ENCODE peak calls at places on chromosome 17, in five cellular contexts. One of them, this sample, is unnamed.

GRCh38 chr17:5128905-5129535 is 13.2 kb downstream of the USP6 start:
- DNase-seq in AG10803: no peak
- DNase-seq in lower leg skin: no peak
- DNase-seq in cardiac fibroblast: no peak
- DNase-seq in BJ: no peak
- DNase-seq in this sample: no peak

GRCh38 chr17:80479246-80479566 is 2.8 kb upstream of the NPTX1 start:
- DNase-seq in lower leg skin: no peak
- DNase-seq in BJ: no peak
- DNase-seq in AG10803: no peak
- DNase-seq in cardiac fibroblast: no peak
- DNase-seq in this sample: no peak

GRCh38 chr17:59547131-59547915 is 18.1 kb upstream of the DHX40 start:
- DNase-seq in lower leg skin: no peak
- DNase-seq in AG10803: no peak
- DNase-seq in BJ: no peak
- DNase-seq in cardiac fibroblast: peak; percentile 18
- DNase-seq in this sample: no peak

GRCh38 chr17:75815399-75815798 is 28.8 kb downstream of the UNC13D start:
- DNase-seq in AG10803: no peak
- DNase-seq in cardiac fibroblast: no peak
- DNase-seq in BJ: no peak
- DNase-seq in lower leg skin: no peak
- DNase-seq in this sample: no peak

GRCh38 chr17:82399601-82400101 is 18.5 kb upstream of the HEXD start:
- DNase-seq in BJ: no peak
- DNase-seq in lower leg skin: no peak
- DNase-seq in cardiac fibroblast: no peak
- DNase-seq in AG10803: peak; percentile 19
- DNase-seq in this sample: no peak

GRCh38 chr17:8728991-8729390 is 15.6 kb downstream of the CCDC42 start:
- DNase-seq in cardiac fibroblast: no peak
- DNase-seq in lower leg skin: no peak
- DNase-seq in BJ: no peak
- DNase-seq in AG10803: no peak
- DNase-seq in this sample: no peak

GRCh38 chr17:56786989-56787482 is 46.7 kb downstream of the C17orf67 start:
- DNase-seq in cardiac fibroblast: peak; percentile 74
- DNase-seq in lower leg skin: peak; percentile 63
- DNase-seq in AG10803: peak; percentile 96
- DNase-seq in BJ: peak; percentile 94
- DNase-seq in this sample: peak; percentile 95

GRCh38 chr17:19958023-19958422 is 19.6 kb downstream of the AKAP10 start:
- DNase-seq in lower leg skin: no peak
- DNase-seq in BJ: peak; percentile 86
- DNase-seq in AG10803: peak; percentile 93
- DNase-seq in cardiac fibroblast: peak; percentile 82
- DNase-seq in this sample: peak; percentile 96

GRCh38 chr17:46772013-46772878 is 46.2 kb downstream of the WNT3 start:
- DNase-seq in AG10803: peak; percentile 21
- DNase-seq in cardiac fibroblast: no peak
- DNase-seq in BJ: no peak
- DNase-seq in lower leg skin: no peak
- DNase-seq in this sample: no peak

GRCh38 chr17:78272914-78273258 is 41.5 kb downstream of the TMEM235 start:
- DNase-seq in BJ: no peak
- DNase-seq in lower leg skin: no peak
- DNase-seq in AG10803: no peak
- DNase-seq in cardiac fibroblast: no peak
- DNase-seq in this sample: no peak

GRCh38 chr17:74873874-74874614 is 1.2 kb upstream of the FDXR start:
- DNase-seq in cardiac fibroblast: no peak
- DNase-seq in AG10803: no peak
- DNase-seq in BJ: no peak
- DNase-seq in lower leg skin: no peak
- DNase-seq in this sample: no peak

GRCh38 chr17:80850817-80851216 is 140.8 kb upstream of the CHMP6 start:
- DNase-seq in lower leg skin: no peak
- DNase-seq in BJ: no peak
- DNase-seq in AG10803: no peak
- DNase-seq in cardiac fibroblast: no peak
- DNase-seq in this sample: peak; percentile 32

GRCh38 chr17:31453896-31454295 is 62.4 kb downstream of the RAB11FIP4 start:
- DNase-seq in cardiac fibroblast: no peak
- DNase-seq in lower leg skin: no peak
- DNase-seq in BJ: no peak
- DNase-seq in AG10803: no peak
- DNase-seq in this sample: no peak

GRCh38 chr17:7651097-7651958 is 602 bp downstream of the ATP1B2 start:
- DNase-seq in AG10803: no peak
- DNase-seq in BJ: no peak
- DNase-seq in cardiac fibroblast: no peak
- DNase-seq in lower leg skin: no peak
- DNase-seq in this sample: no peak

GRCh38 chr17:69723741-69724140 is 309.2 kb downstream of the MAP2K6 start:
- DNase-seq in cardiac fibroblast: no peak
- DNase-seq in AG10803: no peak
- DNase-seq in lower leg skin: no peak
- DNase-seq in BJ: no peak
- DNase-seq in this sample: peak; percentile 49

GRCh38 chr17:2899911-2900310 is 103.7 kb downstream of the RAP1GAP2 start:
- DNase-seq in BJ: no peak
- DNase-seq in lower leg skin: no peak
- DNase-seq in cardiac fibroblast: no peak
- DNase-seq in AG10803: no peak
- DNase-seq in this sample: no peak

GRCh38 chr17:62705781-62706597 is 78.5 kb downstream of the MRC2 start:
- DNase-seq in cardiac fibroblast: peak; percentile 41
- DNase-seq in AG10803: peak; percentile 33
- DNase-seq in BJ: no peak
- DNase-seq in lower leg skin: no peak
- DNase-seq in this sample: peak; percentile 34

GRCh38 chr17:45293413-45294211 is 23.2 kb downstream of the MAP3K14 start:
- DNase-seq in AG10803: peak; percentile 92
- DNase-seq in BJ: no peak
- DNase-seq in cardiac fibroblast: peak; percentile 92
- DNase-seq in lower leg skin: peak; percentile 83
- DNase-seq in this sample: peak; percentile 90

GRCh38 chr17:8163978-8164814 is 1.4 kb upstream of the VAMP2 start:
- DNase-seq in AG10803: peak; percentile 65
- DNase-seq in cardiac fibroblast: no peak
- DNase-seq in lower leg skin: peak; percentile 79
- DNase-seq in BJ: no peak
- DNase-seq in this sample: no peak

GRCh38 chr17:64507418-64507766 is 615 bp downstream of the CEP95 start:
- DNase-seq in cardiac fibroblast: peak; percentile 82
- DNase-seq in AG10803: peak; percentile 71
- DNase-seq in BJ: peak; percentile 17
- DNase-seq in lower leg skin: peak; percentile 27
- DNase-seq in this sample: peak; percentile 87

GRCh38 chr17:45230787-45231480 is 9.2 kb downstream of the FMNL1 start:
- DNase-seq in AG10803: peak; percentile 36
- DNase-seq in BJ: no peak
- DNase-seq in lower leg skin: no peak
- DNase-seq in cardiac fibroblast: peak; percentile 73
- DNase-seq in this sample: peak; percentile 44

GRCh38 chr17:81911277-81911961 is at the start of gene PCYT2:
- DNase-seq in AG10803: peak; percentile 74
- DNase-seq in BJ: no peak
- DNase-seq in lower leg skin: peak; percentile 85
- DNase-seq in cardiac fibroblast: peak; percentile 87
- DNase-seq in this sample: peak; percentile 88

GRCh38 chr17:58004060-58004459 is 3.0 kb downstream of the SRSF1 start:
- DNase-seq in cardiac fibroblast: no peak
- DNase-seq in BJ: no peak
- DNase-seq in lower leg skin: no peak
- DNase-seq in AG10803: no peak
- DNase-seq in this sample: no peak

GRCh38 chr17:58002973-58003372 is 4.1 kb downstream of the SRSF1 start:
- DNase-seq in AG10803: no peak
- DNase-seq in lower leg skin: no peak
- DNase-seq in cardiac fibroblast: no peak
- DNase-seq in BJ: no peak
- DNase-seq in this sample: no peak

GRCh38 chr17:58001461-58002124 is 5.5 kb downstream of the SRSF1 start:
- DNase-seq in lower leg skin: no peak
- DNase-seq in AG10803: no peak
- DNase-seq in cardiac fibroblast: no peak
- DNase-seq in BJ: no peak
- DNase-seq in this sample: no peak

GRCh38 chr17:58002558-58002957 is 4.5 kb downstream of the SRSF1 start:
- DNase-seq in lower leg skin: no peak
- DNase-seq in BJ: no peak
- DNase-seq in cardiac fibroblast: no peak
- DNase-seq in AG10803: no peak
- DNase-seq in this sample: no peak

GRCh38 chr17:58002154-58002553 is 4.9 kb downstream of the SRSF1 start:
- DNase-seq in BJ: no peak
- DNase-seq in cardiac fibroblast: no peak
- DNase-seq in lower leg skin: no peak
- DNase-seq in AG10803: no peak
- DNase-seq in this sample: no peak
- H3K4me3 ChIP-seq in BJ: no peak overlapping the region
- H3K4me3 ChIP-seq in cardiac fibroblast: no peak overlapping the region
- H3K4me3 ChIP-seq in lower leg skin: no peak overlapping the region
- H3K4me3 ChIP-seq in AG10803: no peak overlapping the region
- H3K4me3 ChIP-seq in this sample: no peak overlapping the region

DNA sequence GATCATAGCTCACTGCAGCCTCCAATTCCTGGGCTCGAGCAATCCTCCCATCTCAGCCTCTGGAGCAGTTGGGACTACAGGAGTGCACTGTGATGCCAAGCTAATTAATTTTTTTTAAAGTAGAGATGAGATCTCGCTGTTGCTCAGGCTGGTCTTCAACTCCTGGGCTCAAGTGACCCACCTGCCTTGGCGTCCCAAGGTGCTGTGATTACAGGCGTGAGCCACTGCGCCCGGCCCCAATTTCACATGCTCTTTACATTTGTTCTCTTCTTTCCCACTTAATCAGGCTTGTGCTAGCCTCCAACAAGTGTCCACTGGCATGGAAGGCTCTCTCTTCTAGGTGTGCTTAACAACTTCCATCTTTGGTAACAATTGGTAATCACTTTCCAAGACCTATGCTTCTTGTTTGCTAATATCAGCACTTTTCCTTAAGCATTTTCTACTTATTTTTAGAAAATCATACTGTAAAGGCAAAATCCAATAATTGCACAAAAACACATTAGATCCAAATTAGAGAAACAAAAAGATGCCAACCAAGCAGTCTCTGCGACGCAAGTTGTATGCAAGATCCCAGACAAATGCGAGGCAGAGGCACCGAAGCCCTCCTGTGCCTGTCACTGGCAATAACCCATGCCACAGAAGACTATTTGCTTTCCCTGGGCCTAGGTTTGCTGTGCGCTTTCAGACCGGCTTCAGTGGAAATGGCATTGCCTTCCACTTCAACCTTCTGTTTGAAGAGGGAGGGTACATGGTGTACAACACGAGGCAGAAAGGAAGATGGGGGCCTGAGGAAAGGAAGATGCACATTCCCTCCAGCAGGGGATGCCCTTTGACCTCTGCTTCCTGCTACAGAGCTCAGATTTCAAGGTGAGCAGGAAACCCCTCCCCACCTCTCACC is 52.6 kb downstream of the NOS2 start:
- DNase-seq in BJ: no peak
- DNase-seq in AG10803: no peak
- DNase-seq in lower leg skin: no peak
- DNase-seq in cardiac fibroblast: no peak
- DNase-seq in this sample: peak; percentile 2
- TF ChIP-seq CTCF in BJ: peak; percentile 38
- TF ChIP-seq CTCF in AG10803: peak; percentile 34
- TF ChIP-seq CTCF in lower leg skin: no peak
- TF ChIP-seq CTCF in cardiac fibroblast: peak; percentile 30
- TF ChIP-seq CTCF in this sample: peak; percentile 59

GRCh38 chr17:40574292-40574691 is 9.0 kb upstream of the CCR7 start:
- DNase-seq in BJ: no peak
- DNase-seq in cardiac fibroblast: no peak
- DNase-seq in lower leg skin: no peak
- DNase-seq in AG10803: no peak
- DNase-seq in this sample: no peak

GRCh38 chr17:40579471-40579870 is 14.2 kb upstream of the CCR7 start:
- DNase-seq in BJ: no peak
- DNase-seq in cardiac fibroblast: no peak
- DNase-seq in lower leg skin: no peak
- DNase-seq in AG10803: no peak
- DNase-seq in this sample: no peak

GRCh38 chr17:40580140-40580539 is 14.9 kb upstream of the CCR7 start:
- DNase-seq in cardiac fibroblast: no peak
- DNase-seq in AG10803: no peak
- DNase-seq in lower leg skin: no peak
- DNase-seq in BJ: no peak
- DNase-seq in this sample: no peak

GRCh38 chr17:40577611-40578065 is 12.4 kb upstream of the CCR7 start:
- DNase-seq in lower leg skin: no peak
- DNase-seq in cardiac fibroblast: no peak
- DNase-seq in BJ: no peak
- DNase-seq in AG10803: no peak
- DNase-seq in this sample: no peak

DNA sequence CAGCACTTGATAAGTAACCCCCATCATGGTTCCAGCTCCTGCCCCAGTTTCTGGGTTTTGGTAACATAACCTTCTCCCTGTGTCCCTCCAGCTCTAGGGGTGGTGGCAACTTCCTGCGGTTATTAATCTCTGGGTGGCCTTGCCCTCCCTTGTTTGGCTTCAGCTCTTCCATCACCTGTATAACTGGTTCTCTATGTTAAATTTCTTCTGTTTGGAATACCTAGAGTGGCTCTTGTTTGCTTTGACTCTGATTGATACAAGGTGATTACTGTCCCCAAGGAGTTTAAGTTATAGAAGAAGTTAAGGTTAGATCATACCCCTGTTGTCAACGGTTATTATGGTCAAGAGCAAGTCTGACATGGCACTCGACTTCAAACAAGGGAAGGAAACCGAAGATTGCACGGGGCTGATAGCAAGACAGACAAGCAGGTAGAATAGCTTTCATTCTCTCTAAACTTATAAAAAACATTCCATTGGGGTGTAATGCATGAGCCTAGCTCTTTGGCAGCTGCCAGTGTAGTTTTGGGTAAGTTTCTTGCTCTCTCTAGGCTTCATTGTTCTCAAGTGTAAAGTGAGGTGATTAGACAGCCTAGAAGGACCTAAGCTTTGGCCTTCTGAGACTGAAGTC is 11.0 kb upstream of the CCR7 start:
- DNase-seq in cardiac fibroblast: no peak
- DNase-seq in BJ: no peak
- DNase-seq in lower leg skin: no peak
- DNase-seq in AG10803: no peak
- DNase-seq in this sample: no peak
- H3K4me3 ChIP-seq in cardiac fibroblast: no peak overlapping the region
- H3K4me3 ChIP-seq in BJ: no peak overlapping the region
- H3K4me3 ChIP-seq in lower leg skin: no peak overlapping the region
- H3K4me3 ChIP-seq in AG10803: no peak overlapping the region
- H3K4me3 ChIP-seq in this sample: no peak overlapping the region

DNA sequence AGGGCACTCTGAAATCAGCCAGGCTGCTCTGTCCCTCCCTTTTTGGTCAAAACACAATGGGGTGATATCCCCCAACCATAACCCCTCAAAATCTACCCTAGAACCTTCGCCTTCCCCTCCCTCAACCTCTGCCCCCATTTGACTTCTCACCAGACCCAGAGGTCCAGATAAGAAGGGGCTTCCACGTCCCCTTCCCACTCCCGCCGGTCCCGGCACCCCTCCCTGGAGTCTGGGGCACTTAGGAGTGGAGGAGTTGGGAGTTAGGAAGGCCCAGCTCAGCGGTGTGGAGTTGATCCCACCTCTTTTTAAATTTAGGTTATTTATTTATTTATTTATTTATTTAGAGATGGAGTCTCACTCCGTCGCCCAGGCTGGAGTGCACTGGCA is 619 bp upstream of the TMEM92 start:
- DNase-seq in lower leg skin: no peak
- DNase-seq in cardiac fibroblast: no peak
- DNase-seq in BJ: no peak
- DNase-seq in AG10803: no peak
- DNase-seq in this sample: no peak
- TF ChIP-seq CTCF in lower leg skin: no peak
- TF ChIP-seq CTCF in cardiac fibroblast: no peak
- TF ChIP-seq CTCF in BJ: no peak
- TF ChIP-seq CTCF in AG10803: no peak
- TF ChIP-seq CTCF in this sample: no peak

This sample was measured in choroid plexus epithelial cell.